ENCODE peak calls at places on chromosome 10, in four cellular contexts. O, M, F and Q are unnamed samples.

GRCh38 chr10:124647421-124648130 is 96.6 kb downstream of the FAM53B start:
- DNase-seq in O (peak; percentile 20), M (peak; percentile 50), F (peak; percentile 76), Q (peak; percentile 21)

GRCh38 chr10:18233775-18234174 is 93.6 kb downstream of the CACNB2 start:
- DNase-seq in O (no peak), M (no peak), F (peak; percentile 12), Q (no peak)

GRCh38 chr10:124518366-124518765 is 56.7 kb downstream of the LHPP start:
- DNase-seq in O (no peak), M (no peak), F (no peak), Q (no peak)

GRCh38 chr10:24642921-24643678 is 80.6 kb downstream of the ARHGAP21 start:
- DNase-seq in O (peak; percentile 88), M (peak; percentile 40), F (peak; percentile 72), Q (peak; percentile 82)

GRCh38 chr10:96413151-96413787 is 54.5 kb upstream of the OPALIN start:
- DNase-seq in O (no peak), M (no peak), F (peak; percentile 15), Q (no peak)

GRCh38 chr10:78964952-78965633 is 103.7 kb upstream of the ZMIZ1 start:
- DNase-seq in O (peak; percentile 60), M (no peak), F (peak; percentile 56), Q (peak; percentile 63)

GRCh38 chr10:78543749-78544446 is 510.2 kb downstream of the RPS24 start:
- DNase-seq in O (peak; percentile 94), M (no peak), F (no peak), Q (no peak)

GRCh38 chr10:100436255-100436654 is 26.6 kb upstream of the WNT8B start:
- DNase-seq in O (no peak), M (no peak), F (no peak), Q (no peak)

GRCh38 chr10:34966440-34966839 is 123.7 kb downstream of the CUL2 start:
- DNase-seq in O (peak; percentile 62), M (no peak), F (no peak), Q (no peak)

GRCh38 chr10:31700222-31700621 is 228.4 kb downstream of the ARHGAP12 start:
- DNase-seq in O (peak; percentile 82), M (no peak), F (no peak), Q (no peak)

GRCh38 chr10:117107280-117107679 is 30.8 kb downstream of the VAX1 start:
- DNase-seq in O (no peak), M (no peak), F (no peak), Q (no peak)

GRCh38 chr10:49585387-49585786 is 24.7 kb upstream of the SLC18A3 start:
- DNase-seq in O (peak; percentile 9), M (no peak), F (no peak), Q (no peak)

GRCh38 chr10:58638406-58638805 is 125.7 kb downstream of the BICC1 start:
- DNase-seq in O (no peak), M (no peak), F (no peak), Q (peak; percentile 89)

GRCh38 chr10:31320179-31320597 is 1.2 kb downstream of the ZEB1 start:
- DNase-seq in O (no peak), M (no peak), F (peak; percentile 41), Q (peak; percentile 43)

GRCh38 chr10:85851300-85851699 is 515.3 kb downstream of the GRID1 start:
- DNase-seq in O (no peak), M (no peak), F (no peak), Q (peak; percentile 9)

GRCh38 chr10:46282460-46283216 is 4.2 kb upstream of the ANTXRL start:
- DNase-seq in O (peak; percentile 62), M (no peak), F (peak; percentile 65), Q (peak; percentile 73)

GRCh38 chr10:17075975-17076374 is 53.6 kb downstream of the CUBN start:
- DNase-seq in O (no peak), M (no peak), F (no peak), Q (no peak)

GRCh38 chr10:44628921-44629320 is 244.0 kb upstream of the CXCL12 start:
- DNase-seq in O (peak; percentile 86), M (no peak), F (peak; percentile 15), Q (peak; percentile 56)

GRCh38 chr10:102677736-102678354 is 33.6 kb downstream of the TRIM8 start:
- DNase-seq in O (no peak), M (no peak), F (no peak), Q (no peak)

GRCh38 chr10:87960230-87960629 is 96.8 kb downstream of the PTEN start:
- DNase-seq in O (peak; percentile 46), M (no peak), F (no peak), Q (peak; percentile 16)

GRCh38 chr10:102421645-102422585 is 1.3 kb downstream of the FBXL15 start:
- DNase-seq in O (no peak), M (no peak), F (peak; percentile 83), Q (no peak)

GRCh38 chr10:79350407-79351154 is 3.3 kb downstream of the PPIF start:
- DNase-seq in O (no peak), M (no peak), F (no peak), Q (no peak)

GRCh38 chr10:110919971-110920881 is 822 bp downstream of the SHOC2 start:
- DNase-seq in O (peak; percentile 17), M (peak; percentile 69), F (peak; percentile 47), Q (peak; percentile 54)

GRCh38 chr10:112446055-112446854 is 459 bp downstream of the ZDHHC6 start:
- DNase-seq in O (peak; percentile 23), M (no peak), F (peak; percentile 17), Q (no peak)

GRCh38 chr10:27190508-27190907 is 35.4 kb downstream of the MASTL start:
- DNase-seq in O (no peak), M (no peak), F (no peak), Q (peak; percentile 3)

GRCh38 chr10:60426425-60426824 is 36.8 kb upstream of the ANK3 start:
- DNase-seq in O (peak; percentile 94), M (no peak), F (no peak), Q (peak; percentile 71)

GRCh38 chr10:4034907-4035581 is 250.0 kb upstream of the KLF6 start:
- DNase-seq in O (peak; percentile 41), M (no peak), F (no peak), Q (no peak)

GRCh38 chr10:5945561-5946418 is 31.6 kb downstream of the IL15RA start:
- DNase-seq in O (peak; percentile 97), M (no peak), F (no peak), Q (no peak)

GRCh38 chr10:86711957-86712708 is 43.8 kb downstream of the LDB3 start:
- DNase-seq in O (peak; percentile 25), M (peak; percentile 43), F (no peak), Q (peak; percentile 76)

GRCh38 chr10:23110722-23111660 is 15.6 kb downstream of the MSRB2 start:
- DNase-seq in O (no peak), M (no peak), F (no peak), Q (no peak)

GRCh38 chr10:123967626-123968243 is 76.1 kb upstream of the CPXM2 start:
- DNase-seq in O (peak; percentile 11), M (no peak), F (peak; percentile 54), Q (peak; percentile 58)

DNA sequence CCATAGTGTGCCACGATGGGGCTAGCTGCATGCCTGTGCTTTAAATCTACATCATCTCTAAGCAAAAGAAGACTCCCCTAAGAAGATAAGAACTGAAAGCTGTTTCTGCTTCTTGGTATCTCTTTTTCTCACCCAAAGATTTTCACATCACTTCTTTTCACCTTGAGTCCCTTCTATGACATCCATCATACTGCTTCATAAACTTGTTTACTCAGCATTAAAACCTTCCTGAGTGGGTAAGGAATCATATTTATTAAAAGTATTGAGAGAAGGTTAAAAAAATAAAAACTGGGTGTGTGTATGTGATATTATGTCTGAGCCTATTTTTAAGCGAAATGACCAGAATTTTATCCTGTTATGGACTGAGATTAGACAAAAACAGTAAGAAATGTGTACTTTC is 150.3 kb downstream of the HPSE2 start:
- DNase-seq in O (no peak), M (no peak), F (no peak), Q (no peak)
- TF ChIP-seq ELK1 in O (no peak), M (no peak), F (no peak), Q (no peak)

GRCh38 chr10:62637249-62638061 is 167.1 kb upstream of the ADO start:
- DNase-seq in O (peak; percentile 61), M (peak; percentile 81), F (no peak), Q (no peak)
- TF ChIP-seq ELK1 in O (no peak), M (no peak), F (no peak), Q (no peak)

DNA sequence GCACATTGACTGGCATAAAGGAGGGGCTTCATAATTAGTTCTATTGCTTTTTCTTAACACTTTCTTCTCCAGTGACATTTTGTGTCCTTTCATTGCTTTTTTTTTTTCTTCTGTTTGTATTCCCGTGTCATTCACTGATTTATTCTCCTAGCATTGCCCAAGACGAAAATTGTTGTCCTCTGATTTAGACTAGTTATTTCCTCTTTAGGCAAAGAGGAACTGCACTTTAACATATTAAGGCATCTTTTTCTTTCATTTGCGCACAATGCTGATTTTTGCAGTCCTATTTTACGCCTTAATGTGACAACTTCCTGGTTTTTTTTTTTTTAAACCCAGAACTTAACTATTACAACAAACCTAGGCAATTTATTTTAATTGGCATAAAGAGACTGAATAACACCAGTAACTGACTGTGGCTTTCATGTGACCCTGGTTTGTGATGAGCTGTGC is 39.7 kb downstream of the ARID5B start:
- DNase-seq in O (no peak), M (no peak), F (no peak), Q (no peak)
- TF ChIP-seq ELK1 in O (no peak), M (no peak), F (no peak), Q (no peak)

GRCh38 chr10:19556666-19557065 is 259.6 kb upstream of the PLXDC2 start:
- DNase-seq in O (no peak), M (no peak), F (no peak), Q (no peak)
- TF ChIP-seq ELK1 in O (no peak), M (no peak), F (no peak), Q (no peak)

GRCh38 chr10:43395571-43396060 is 13.4 kb downstream of the HNRNPF start:
- DNase-seq in O (peak; percentile 28), M (no peak), F (peak; percentile 80), Q (no peak)
- TF ChIP-seq ELK1 in O (no peak), M (no peak), F (no peak), Q (no peak)

GRCh38 chr10:71081912-71082311 is 130.5 kb upstream of the UNC5B start:
- DNase-seq in O (no peak), M (no peak), F (no peak), Q (no peak)
- TF ChIP-seq ELK1 in O (no peak), M (no peak), F (no peak), Q (no peak)